ENCODE peak calls at places on chromosomes 6 and 20, in six cellular contexts. F is upper lobe of right lung, T is NCI-H524, J is PC-9, K is fibroblast of lung, C is kidney tubule cell. Q is an unnamed sample.

GRCh38 chr6:149815788-149816187 is 48.4 kb downstream of the LRP11 start:
- DNase-seq in F (no peak), T (no peak), J (no peak), K (no peak), C (no peak), Q (no peak)

GRCh38 chr20:47289096-47289495 is 67.4 kb downstream of the ZMYND8 start:
- DNase-seq in F (no peak), T (no peak), J (no peak), K (no peak), C (no peak), Q (no peak)

GRCh38 chr6:34237316-34237721 is 646 bp downstream of the HMGA1 start:
- DNase-seq in F (peak), T (peak), J (no peak), K (no peak), C (peak), Q (peak)

GRCh38 chr6:24755284-24755683 is 19.5 kb upstream of the GMNN start:
- DNase-seq in F (no peak), T (no peak), J (no peak), K (no peak), C (peak), Q (no peak)

GRCh38 chr20:41344477-41344876 is 3.9 kb downstream of the LPIN3 start:
- DNase-seq in F (no peak), T (no peak), J (peak), K (no peak), C (no peak), Q (no peak)

GRCh38 chr6:164344801-164345291 is 930.3 kb downstream of the QKI start:
- DNase-seq in F (no peak), T (no peak), J (no peak), K (no peak), C (no peak), Q (no peak)

GRCh38 chr6:17574871-17575560 is 25.1 kb upstream of the FAM8A1 start:
- DNase-seq in F (no peak), T (no peak), J (no peak), K (peak), C (peak), Q (no peak)

GRCh38 chr20:768426-768978 is at the start of gene SLC52A3:
- DNase-seq in F (peak), T (peak), J (peak), K (no peak), C (peak), Q (peak)

GRCh38 chr20:25481235-25481917 is 73.9 kb downstream of the GINS1 start:
- DNase-seq in F (no peak), T (no peak), J (no peak), K (no peak), C (no peak), Q (no peak)

GRCh38 chr6:24858154-24858801 is 59.6 kb upstream of the ARMH2 start:
- DNase-seq in F (no peak), T (no peak), J (peak), K (peak), C (peak), Q (no peak)

GRCh38 chr6:1306133-1306532 is 5.8 kb upstream of the FOXQ1 start:
- DNase-seq in F (no peak), T (no peak), J (no peak), K (no peak), C (no peak), Q (no peak)

GRCh38 chr20:2879148-2879547 is 5.9 kb downstream of the PTPRA start:
- DNase-seq in F (no peak), T (peak), J (no peak), K (peak), C (peak), Q (peak)

GRCh38 chr6:169174516-169175359 is 78.9 kb downstream of the THBS2 start:
- DNase-seq in F (no peak), T (no peak), J (no peak), K (no peak), C (no peak), Q (no peak)